ENCODE peak calls at places on chromosomes 11 and 22, in seven cellular contexts. V, B, R, H, P, S and J are unnamed samples.

GRCh38 chr22:45031629-45032403 is 22.0 kb upstream of the PHF21B start:
- DNase-seq in S (no peak), V (no peak), H (no peak), B (no peak), P (no peak), R (no peak), J (no peak)

GRCh38 chr11:35265755-35266454 is 126.9 kb downstream of the CD44 start:
- DNase-seq in P (no peak), B (no peak), V (no peak), S (no peak), H (no peak), R (no peak), J (no peak)

GRCh38 chr11:26088391-26088790 is 243.5 kb upstream of the ANO3 start:
- DNase-seq in S (no peak), H (peak), P (no peak), R (no peak), V (no peak), B (no peak), J (no peak)

GRCh38 chr11:33530824-33531223 is 169.8 kb downstream of the C11orf91 start:
- DNase-seq in R (no peak), B (no peak), H (peak), V (no peak), P (no peak), S (no peak), J (no peak)

GRCh38 chr22:26713823-26714449 is 56.5 kb downstream of the MIAT start:
- DNase-seq in S (no peak), V (no peak), H (peak), R (no peak), B (no peak), P (no peak), J (no peak)

GRCh38 chr11:15896544-15896943 is 459.8 kb downstream of the SOX6 start:
- DNase-seq in H (no peak), S (no peak), B (no peak), R (no peak), P (no peak), V (no peak), J (no peak)

GRCh38 chr11:113331988-113332387 is 17.6 kb downstream of the TTC12 start:
- DNase-seq in B (no peak), P (no peak), V (no peak), S (no peak), R (no peak), H (no peak), J (no peak)

GRCh38 chr11:126840975-126841374 is 159.6 kb downstream of the KIRREL3 start:
- DNase-seq in B (no peak), R (no peak), S (no peak), P (no peak), V (no peak), H (no peak), J (no peak)

GRCh38 chr11:31966846-31967245 is 124.0 kb upstream of the RCN1 start:
- DNase-seq in H (no peak), V (no peak), B (no peak), P (no peak), R (no peak), S (no peak), J (no peak)

GRCh38 chr22:21796863-21797262 is 61.3 kb upstream of the YPEL1 start:
- DNase-seq in S (no peak), H (no peak), B (no peak), R (no peak), P (no peak), V (no peak), J (peak)

GRCh38 chr11:116427903-116428637 is 344.7 kb downstream of the BUD13 start:
- DNase-seq in P (peak), B (no peak), R (no peak), H (no peak), V (peak), S (no peak), J (no peak)